ENCODE peak calls at places on chromosomes 2 and 18, in nine cellular contexts. One of them, this sample, is unnamed.

GRCh38 chr18:69483574-69483973 is 82.9 kb downstream of the DOK6 start:
- DNase-seq in WERI-Rb-1: no peak
- DNase-seq in kidney: no peak
- DNase-seq in astrocyte of the cerebellum: no peak
- DNase-seq in sigmoid colon: no peak
- DNase-seq in choroid plexus epithelial cell: no peak
- DNase-seq in dorsolateral prefrontal cortex: no peak
- DNase-seq in coronary artery: no peak
- DNase-seq in psoas muscle: no peak
- DNase-seq in this sample: no peak

GRCh38 chr2:32806857-32807256 is 139.9 kb upstream of the LTBP1 start:
- DNase-seq in WERI-Rb-1: no peak
- DNase-seq in kidney: no peak
- DNase-seq in astrocyte of the cerebellum: no peak
- DNase-seq in sigmoid colon: no peak
- DNase-seq in choroid plexus epithelial cell: no peak
- DNase-seq in dorsolateral prefrontal cortex: no peak
- DNase-seq in coronary artery: no peak
- DNase-seq in psoas muscle: no peak
- DNase-seq in this sample: no peak

GRCh38 chr2:112692914-112693313 is 27.9 kb upstream of the NT5DC4 start:
- DNase-seq in WERI-Rb-1: no peak
- DNase-seq in kidney: no peak
- DNase-seq in astrocyte of the cerebellum: no peak
- DNase-seq in sigmoid colon: peak; percentile 40
- DNase-seq in choroid plexus epithelial cell: no peak
- DNase-seq in dorsolateral prefrontal cortex: no peak
- DNase-seq in coronary artery: no peak
- DNase-seq in psoas muscle: no peak
- DNase-seq in this sample: no peak

GRCh38 chr2:127106998-127107621 is at the start of gene BIN1:
- DNase-seq in WERI-Rb-1: peak; percentile 96
- DNase-seq in kidney: peak; percentile 97
- DNase-seq in astrocyte of the cerebellum: peak; percentile 70
- DNase-seq in sigmoid colon: peak; percentile 92
- DNase-seq in choroid plexus epithelial cell: peak; percentile 94
- DNase-seq in dorsolateral prefrontal cortex: peak; percentile 90
- DNase-seq in coronary artery: peak; percentile 87
- DNase-seq in psoas muscle: peak; percentile 96
- DNase-seq in this sample: peak; percentile 96

GRCh38 chr2:229392214-229392613 is 121.1 kb upstream of the PID1 start:
- DNase-seq in WERI-Rb-1: no peak
- DNase-seq in kidney: no peak
- DNase-seq in astrocyte of the cerebellum: peak; percentile 35
- DNase-seq in sigmoid colon: no peak
- DNase-seq in choroid plexus epithelial cell: peak; percentile 63
- DNase-seq in dorsolateral prefrontal cortex: no peak
- DNase-seq in coronary artery: no peak
- DNase-seq in psoas muscle: no peak
- DNase-seq in this sample: no peak

GRCh38 chr2:1658394-1659151 is 85.7 kb downstream of the PXDN start:
- DNase-seq in WERI-Rb-1: no peak
- DNase-seq in kidney: no peak
- DNase-seq in astrocyte of the cerebellum: no peak
- DNase-seq in sigmoid colon: peak; percentile 60
- DNase-seq in choroid plexus epithelial cell: no peak
- DNase-seq in dorsolateral prefrontal cortex: no peak
- DNase-seq in coronary artery: peak; percentile 65
- DNase-seq in psoas muscle: peak; percentile 32
- DNase-seq in this sample: no peak

GRCh38 chr2:231172020-231172419 is 26.4 kb upstream of the ARMC9 start:
- DNase-seq in WERI-Rb-1: no peak
- DNase-seq in kidney: no peak
- DNase-seq in astrocyte of the cerebellum: no peak
- DNase-seq in sigmoid colon: no peak
- DNase-seq in choroid plexus epithelial cell: no peak
- DNase-seq in dorsolateral prefrontal cortex: no peak
- DNase-seq in coronary artery: no peak
- DNase-seq in psoas muscle: no peak
- DNase-seq in this sample: no peak

GRCh38 chr18:21740474-21740723 is 193 bp upstream of the MIB1 start:
- DNase-seq in WERI-Rb-1: no peak
- DNase-seq in kidney: no peak
- DNase-seq in astrocyte of the cerebellum: no peak
- DNase-seq in sigmoid colon: peak; percentile 99
- DNase-seq in choroid plexus epithelial cell: peak; percentile 98
- DNase-seq in dorsolateral prefrontal cortex: peak; percentile 98
- DNase-seq in coronary artery: peak; percentile 99
- DNase-seq in psoas muscle: no peak
- DNase-seq in this sample: peak; percentile 99

GRCh38 chr2:115880558-115880957 is 1438.1 kb downstream of the DPP10 start:
- DNase-seq in WERI-Rb-1: peak; percentile 7
- DNase-seq in kidney: no peak
- DNase-seq in astrocyte of the cerebellum: no peak
- DNase-seq in sigmoid colon: no peak
- DNase-seq in choroid plexus epithelial cell: no peak
- DNase-seq in dorsolateral prefrontal cortex: no peak
- DNase-seq in coronary artery: no peak
- DNase-seq in psoas muscle: no peak
- DNase-seq in this sample: no peak
- TF ChIP-seq CTCF in WERI-Rb-1: peak; percentile 52
- TF ChIP-seq CTCF in kidney: no peak
- TF ChIP-seq CTCF in astrocyte of the cerebellum: no peak
- TF ChIP-seq CTCF in sigmoid colon: no peak
- TF ChIP-seq CTCF in choroid plexus epithelial cell: no peak
- TF ChIP-seq CTCF in dorsolateral prefrontal cortex: no peak
- TF ChIP-seq CTCF in coronary artery: no peak
- TF ChIP-seq CTCF in psoas muscle: no peak
- TF ChIP-seq CTCF in this sample: no peak

GRCh38 chr2:181648478-181649155 is 8.3 kb downstream of the CERKL start:
- DNase-seq in WERI-Rb-1: no peak
- DNase-seq in kidney: no peak
- DNase-seq in astrocyte of the cerebellum: no peak
- DNase-seq in sigmoid colon: no peak
- DNase-seq in choroid plexus epithelial cell: no peak
- DNase-seq in dorsolateral prefrontal cortex: no peak
- DNase-seq in coronary artery: no peak
- DNase-seq in psoas muscle: no peak
- DNase-seq in this sample: no peak
- H3K4me3 ChIP-seq in WERI-Rb-1: no peak overlapping the region
- H3K4me3 ChIP-seq in kidney: no peak overlapping the region
- H3K4me3 ChIP-seq in astrocyte of the cerebellum: no peak overlapping the region
- H3K4me3 ChIP-seq in sigmoid colon: no peak overlapping the region
- H3K4me3 ChIP-seq in choroid plexus epithelial cell: no peak overlapping the region
- H3K4me3 ChIP-seq in dorsolateral prefrontal cortex: no peak overlapping the region
- H3K4me3 ChIP-seq in coronary artery: no peak overlapping the region
- H3K4me3 ChIP-seq in psoas muscle: no peak overlapping the region
- H3K4me3 ChIP-seq in this sample: no peak overlapping the region

GRCh38 chr2:11547912-11548497 is 14.2 kb downstream of the GREB1 start:
- DNase-seq in WERI-Rb-1: no peak
- DNase-seq in kidney: no peak
- DNase-seq in astrocyte of the cerebellum: no peak
- DNase-seq in sigmoid colon: no peak
- DNase-seq in choroid plexus epithelial cell: no peak
- DNase-seq in dorsolateral prefrontal cortex: no peak
- DNase-seq in coronary artery: no peak
- DNase-seq in psoas muscle: no peak
- DNase-seq in this sample: no peak
- TF ChIP-seq CTCF in WERI-Rb-1: no peak
- TF ChIP-seq CTCF in kidney: no peak
- TF ChIP-seq CTCF in astrocyte of the cerebellum: no peak
- TF ChIP-seq CTCF in sigmoid colon: no peak
- TF ChIP-seq CTCF in choroid plexus epithelial cell: no peak
- TF ChIP-seq CTCF in dorsolateral prefrontal cortex: no peak
- TF ChIP-seq CTCF in coronary artery: no peak
- TF ChIP-seq CTCF in psoas muscle: no peak
- TF ChIP-seq CTCF in this sample: no peak

GRCh38 chr2:221569342-221570278 is 2.5 kb downstream of the EPHA4 start:
- DNase-seq in WERI-Rb-1: no peak
- DNase-seq in kidney: no peak
- DNase-seq in astrocyte of the cerebellum: no peak
- DNase-seq in sigmoid colon: no peak
- DNase-seq in choroid plexus epithelial cell: no peak
- DNase-seq in dorsolateral prefrontal cortex: no peak
- DNase-seq in coronary artery: no peak
- DNase-seq in psoas muscle: no peak
- DNase-seq in this sample: no peak
- H3K4me3 ChIP-seq in WERI-Rb-1: no peak overlapping the region
- H3K4me3 ChIP-seq in kidney: peak overlapping the region; percentile 80
- H3K4me3 ChIP-seq in astrocyte of the cerebellum: peak overlapping the region; percentile 83
- H3K4me3 ChIP-seq in sigmoid colon: peak overlapping the region; percentile 86
- H3K4me3 ChIP-seq in choroid plexus epithelial cell: peak overlapping the region; percentile 4
- H3K4me3 ChIP-seq in dorsolateral prefrontal cortex: peak overlapping the region; percentile 84
- H3K4me3 ChIP-seq in coronary artery: peak overlapping the region; percentile 83
- H3K4me3 ChIP-seq in psoas muscle: peak overlapping the region; percentile 93
- H3K4me3 ChIP-seq in this sample: peak overlapping the region; percentile 74

GRCh38 chr2:222613715-222614331 is 42.1 kb downstream of the FARSB start:
- DNase-seq in WERI-Rb-1: peak; percentile 16
- DNase-seq in kidney: no peak
- DNase-seq in astrocyte of the cerebellum: peak; percentile 57
- DNase-seq in sigmoid colon: no peak
- DNase-seq in choroid plexus epithelial cell: peak; percentile 82
- DNase-seq in dorsolateral prefrontal cortex: peak; percentile 20
- DNase-seq in coronary artery: no peak
- DNase-seq in psoas muscle: no peak
- DNase-seq in this sample: no peak

GRCh38 chr2:222609391-222609790 is 46.5 kb downstream of the FARSB start:
- DNase-seq in WERI-Rb-1: no peak
- DNase-seq in kidney: no peak
- DNase-seq in astrocyte of the cerebellum: no peak
- DNase-seq in sigmoid colon: no peak
- DNase-seq in choroid plexus epithelial cell: peak; percentile 31
- DNase-seq in dorsolateral prefrontal cortex: no peak
- DNase-seq in coronary artery: no peak
- DNase-seq in psoas muscle: no peak
- DNase-seq in this sample: no peak

GRCh38 chr2:222608081-222608480 is 47.8 kb downstream of the FARSB start:
- DNase-seq in WERI-Rb-1: no peak
- DNase-seq in kidney: no peak
- DNase-seq in astrocyte of the cerebellum: no peak
- DNase-seq in sigmoid colon: no peak
- DNase-seq in choroid plexus epithelial cell: no peak
- DNase-seq in dorsolateral prefrontal cortex: no peak
- DNase-seq in coronary artery: no peak
- DNase-seq in psoas muscle: no peak
- DNase-seq in this sample: no peak

GRCh38 chr2:222611684-222612083 is 44.2 kb downstream of the FARSB start:
- DNase-seq in WERI-Rb-1: no peak
- DNase-seq in kidney: no peak
- DNase-seq in astrocyte of the cerebellum: no peak
- DNase-seq in sigmoid colon: no peak
- DNase-seq in choroid plexus epithelial cell: no peak
- DNase-seq in dorsolateral prefrontal cortex: no peak
- DNase-seq in coronary artery: no peak
- DNase-seq in psoas muscle: no peak
- DNase-seq in this sample: no peak

DNA sequence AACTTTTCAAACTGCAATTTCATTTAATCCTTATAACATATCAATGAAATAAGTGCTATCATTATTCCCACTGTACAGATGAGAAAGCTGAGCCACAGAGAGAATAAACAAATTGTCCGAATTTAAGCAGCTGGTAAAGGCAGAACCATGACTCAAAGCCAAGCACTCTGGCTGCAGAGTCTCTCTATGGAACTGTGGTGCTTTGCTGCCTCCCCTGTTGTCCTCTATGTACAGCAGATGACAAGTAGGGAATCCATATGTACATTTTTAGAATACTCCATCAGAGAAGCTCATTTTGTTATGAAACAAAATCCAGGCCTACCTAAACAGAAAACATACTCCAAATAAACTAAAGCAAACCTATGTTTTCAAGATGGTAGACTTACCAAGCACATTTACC is 45.1 kb downstream of the FARSB start:
- DNase-seq in WERI-Rb-1: no peak
- DNase-seq in kidney: no peak
- DNase-seq in astrocyte of the cerebellum: no peak
- DNase-seq in sigmoid colon: no peak
- DNase-seq in choroid plexus epithelial cell: peak; percentile 56
- DNase-seq in dorsolateral prefrontal cortex: peak; percentile 43
- DNase-seq in coronary artery: no peak
- DNase-seq in psoas muscle: no peak
- DNase-seq in this sample: no peak
- TF ChIP-seq CTCF in WERI-Rb-1: peak; percentile 13
- TF ChIP-seq CTCF in kidney: no peak
- TF ChIP-seq CTCF in astrocyte of the cerebellum: peak; percentile 27
- TF ChIP-seq CTCF in sigmoid colon: no peak
- TF ChIP-seq CTCF in choroid plexus epithelial cell: peak; percentile 43
- TF ChIP-seq CTCF in dorsolateral prefrontal cortex: peak; percentile 23
- TF ChIP-seq CTCF in coronary artery: no peak
- TF ChIP-seq CTCF in psoas muscle: peak; percentile 15
- TF ChIP-seq CTCF in this sample: no peak

GRCh38 chr18:59907660-59908059 is 7.9 kb downstream of the PMAIP1 start:
- DNase-seq in WERI-Rb-1: no peak
- DNase-seq in kidney: no peak
- DNase-seq in astrocyte of the cerebellum: no peak
- DNase-seq in sigmoid colon: no peak
- DNase-seq in choroid plexus epithelial cell: no peak
- DNase-seq in dorsolateral prefrontal cortex: no peak
- DNase-seq in coronary artery: no peak
- DNase-seq in psoas muscle: no peak
- DNase-seq in this sample: no peak
- H3K4me3 ChIP-seq in WERI-Rb-1: no peak overlapping the region
- H3K4me3 ChIP-seq in kidney: no peak overlapping the region
- H3K4me3 ChIP-seq in astrocyte of the cerebellum: no peak overlapping the region
- H3K4me3 ChIP-seq in sigmoid colon: no peak overlapping the region
- H3K4me3 ChIP-seq in choroid plexus epithelial cell: no peak overlapping the region
- H3K4me3 ChIP-seq in dorsolateral prefrontal cortex: no peak overlapping the region
- H3K4me3 ChIP-seq in coronary artery: no peak overlapping the region
- H3K4me3 ChIP-seq in psoas muscle: no peak overlapping the region
- H3K4me3 ChIP-seq in this sample: no peak overlapping the region

GRCh38 chr2:8398040-8398668 is 283.7 kb upstream of the ID2 start:
- DNase-seq in WERI-Rb-1: no peak
- DNase-seq in kidney: no peak
- DNase-seq in astrocyte of the cerebellum: no peak
- DNase-seq in sigmoid colon: no peak
- DNase-seq in choroid plexus epithelial cell: no peak
- DNase-seq in dorsolateral prefrontal cortex: no peak
- DNase-seq in coronary artery: no peak
- DNase-seq in psoas muscle: no peak
- DNase-seq in this sample: no peak
- TF ChIP-seq CTCF in WERI-Rb-1: no peak
- TF ChIP-seq CTCF in kidney: no peak
- TF ChIP-seq CTCF in astrocyte of the cerebellum: no peak
- TF ChIP-seq CTCF in sigmoid colon: no peak
- TF ChIP-seq CTCF in choroid plexus epithelial cell: no peak
- TF ChIP-seq CTCF in dorsolateral prefrontal cortex: no peak
- TF ChIP-seq CTCF in coronary artery: no peak
- TF ChIP-seq CTCF in psoas muscle: no peak
- TF ChIP-seq CTCF in this sample: no peak

GRCh38 chr2:54518430-54518829 is 62.3 kb downstream of the SPTBN1 start:
- DNase-seq in WERI-Rb-1: no peak
- DNase-seq in kidney: no peak
- DNase-seq in astrocyte of the cerebellum: no peak
- DNase-seq in sigmoid colon: no peak
- DNase-seq in choroid plexus epithelial cell: no peak
- DNase-seq in dorsolateral prefrontal cortex: no peak
- DNase-seq in coronary artery: no peak
- DNase-seq in psoas muscle: no peak
- DNase-seq in this sample: no peak
- H3K4me3 ChIP-seq in WERI-Rb-1: no peak overlapping the region
- H3K4me3 ChIP-seq in kidney: no peak overlapping the region
- H3K4me3 ChIP-seq in astrocyte of the cerebellum: no peak overlapping the region
- H3K4me3 ChIP-seq in sigmoid colon: no peak overlapping the region
- H3K4me3 ChIP-seq in choroid plexus epithelial cell: no peak overlapping the region
- H3K4me3 ChIP-seq in dorsolateral prefrontal cortex: no peak overlapping the region
- H3K4me3 ChIP-seq in coronary artery: no peak overlapping the region
- H3K4me3 ChIP-seq in psoas muscle: no peak overlapping the region
- H3K4me3 ChIP-seq in this sample: no peak overlapping the region

This sample was measured in upper lobe of right lung.